ENCODE peak calls at places on chromosomes 12 and 14, in six cellular contexts. Z, N, Q, L, C and F are unnamed samples.

GRCh38 chr14:54566410-54567223 is at the start of gene SAMD4A:
- DNase-seq in Z (no peak), N (peak; percentile 82), Q (peak; percentile 38), L (peak; percentile 76), C (no peak), F (peak; percentile 82)

GRCh38 chr14:74161526-74162158 is 76.9 kb downstream of the LIN52 start:
- DNase-seq in Z (no peak), N (no peak), Q (no peak), L (no peak), C (no peak), F (no peak)

GRCh38 chr14:79842270-79842669 is 369.0 kb downstream of the DIO2 start:
- DNase-seq in Z (no peak), N (no peak), Q (no peak), L (peak; percentile 42), C (no peak), F (peak; percentile 89)

GRCh38 chr12:19654630-19655384 is 215.5 kb downstream of the AEBP2 start:
- DNase-seq in Z (no peak), N (no peak), Q (no peak), L (no peak), C (no peak), F (peak; percentile 44)

GRCh38 chr14:61258985-61259384 is 22.2 kb downstream of the TMEM30B start:
- DNase-seq in Z (no peak), N (no peak), Q (no peak), L (no peak), C (peak; percentile 65), F (peak; percentile 36)

GRCh38 chr12:21547437-21547836 is 21.3 kb downstream of the SPX start:
- DNase-seq in Z (no peak), N (no peak), Q (no peak), L (no peak), C (no peak), F (no peak)

GRCh38 chr12:57632898-57633825 is at the start of gene B4GALNT1:
- DNase-seq in Z (peak; percentile 75), N (peak; percentile 35), Q (peak; percentile 55), L (peak; percentile 35), C (no peak), F (no peak)

GRCh38 chr14:90287791-90288190 is 31.4 kb downstream of the PSMC1 start:
- DNase-seq in Z (no peak), N (no peak), Q (no peak), L (no peak), C (no peak), F (no peak)

GRCh38 chr14:89447182-89447970 is 30.3 kb upstream of the FOXN3 start:
- DNase-seq in Z (no peak), N (no peak), Q (no peak), L (no peak), C (no peak), F (no peak)

GRCh38 chr14:52081964-52082363 is 13.1 kb upstream of the NID2 start:
- DNase-seq in Z (no peak), N (no peak), Q (no peak), L (no peak), C (no peak), F (no peak)

GRCh38 chr14:95544588-95544987 is 9.7 kb downstream of the GLRX5 start:
- DNase-seq in Z (no peak), N (no peak), Q (no peak), L (no peak), C (no peak), F (peak; percentile 65)

GRCh38 chr12:116662612-116663144 is 75.2 kb downstream of the SPRING1 start:
- DNase-seq in Z (peak; percentile 90), N (peak; percentile 17), Q (no peak), L (no peak), C (no peak), F (peak; percentile 17)

GRCh38 chr14:96634896-96635295 is 132.7 kb downstream of the PAPOLA start:
- DNase-seq in Z (peak; percentile 23), N (no peak), Q (no peak), L (no peak), C (no peak), F (no peak)

GRCh38 chr12:83317641-83318040 is 630.9 kb downstream of the TMTC2 start:
- DNase-seq in Z (no peak), N (no peak), Q (no peak), L (no peak), C (no peak), F (no peak)

GRCh38 chr12:34595749-34596733 is 573.7 kb downstream of the ALG10 start:
- DNase-seq in Z (no peak), N (no peak), Q (no peak), L (no peak), C (no peak), F (no peak)

GRCh38 chr12:104166465-104166864 is 28.5 kb upstream of the NFYB start:
- DNase-seq in Z (no peak), N (no peak), Q (no peak), L (no peak), C (no peak), F (peak; percentile 77)

GRCh38 chr12:19431407-19432308 is 7.6 kb upstream of the AEBP2 start:
- DNase-seq in Z (no peak), N (no peak), Q (no peak), L (no peak), C (peak; percentile 84), F (peak; percentile 87)

GRCh38 chr12:72271401-72271740 is 799 bp upstream of the TRHDE start:
- DNase-seq in Z (no peak), N (no peak), Q (no peak), L (no peak), C (no peak), F (no peak)

GRCh38 chr12:96070670-96071279 is 35.4 kb upstream of the LTA4H start:
- DNase-seq in Z (peak; percentile 56), N (peak; percentile 30), Q (no peak), L (no peak), C (no peak), F (peak; percentile 15)

GRCh38 chr12:121795029-121795977 is 1.8 kb upstream of the RHOF start:
- DNase-seq in Z (peak; percentile 81), N (peak; percentile 86), Q (peak; percentile 81), L (peak; percentile 52), C (no peak), F (no peak)